ENCODE peak calls at places on chromosomes 5 and 9, in ten cellular contexts. U is upper lobe of right lung, N is psoas muscle, I is foreskin fibroblast, L is fibroblast of villous mesenchyme, O is GM12878, M is astrocyte of the spinal cord, V is lower lobe of right lung, Y is stomach, W is astrocyte of the cerebellum. B is an unnamed sample.

GRCh38 chr5:57676228-57677098 is 193.9 kb upstream of the ACTBL2 start:
- DNase-seq in U (no peak), N (no peak), I (peak; percentile 20), L (peak; percentile 68), O (no peak), M (peak; percentile 26), V (no peak), Y (no peak), W (no peak), B (no peak)

GRCh38 chr5:167466992-167467391 is 824.5 kb upstream of the WWC1 start:
- DNase-seq in U (no peak), N (no peak), I (no peak), L (no peak), O (no peak), M (no peak), V (no peak), Y (no peak), W (no peak), B (no peak)

GRCh38 chr9:97900738-97901565 is 21.3 kb downstream of the TRMO start:
- DNase-seq in U (no peak), N (no peak), I (peak; percentile 22), L (peak; percentile 46), O (no peak), M (peak; percentile 58), V (no peak), Y (no peak), W (peak; percentile 26), B (peak; percentile 62)

GRCh38 chr9:123718188-123718587 is 211.7 kb downstream of the DENND1A start:
- DNase-seq in U (no peak), N (no peak), I (no peak), L (no peak), O (no peak), M (no peak), V (no peak), Y (no peak), W (no peak), B (no peak)

GRCh38 chr5:99019812-99020697 is 91.2 kb upstream of the CHD1 start:
- DNase-seq in U (no peak), N (no peak), I (peak; percentile 81), L (peak; percentile 97), O (no peak), M (peak; percentile 95), V (no peak), Y (no peak), W (peak; percentile 95), B (peak; percentile 43)

GRCh38 chr5:59174248-59174844 is 591.5 kb downstream of the RAB3C start:
- DNase-seq in U (no peak), N (no peak), I (peak; percentile 60), L (peak; percentile 87), O (no peak), M (peak; percentile 85), V (no peak), Y (no peak), W (peak; percentile 65), B (peak; percentile 54)

GRCh38 chr9:75552941-75553340 is 337.5 kb upstream of the PCSK5 start:
- DNase-seq in U (no peak), N (no peak), I (no peak), L (no peak), O (no peak), M (peak; percentile 41), V (no peak), Y (no peak), W (peak; percentile 37), B (no peak)

GRCh38 chr5:6837519-6838110 is 124.4 kb downstream of the TENT4A start:
- DNase-seq in U (no peak), N (no peak), I (no peak), L (no peak), O (no peak), M (no peak), V (no peak), Y (no peak), W (no peak), B (no peak)

GRCh38 chr5:156819967-156820581 is 30.0 kb upstream of the PPP1R2B start:
- DNase-seq in U (no peak), N (no peak), I (no peak), L (no peak), O (no peak), M (no peak), V (no peak), Y (no peak), W (no peak), B (no peak)

GRCh38 chr9:136119259-136120118 is 814 bp upstream of the TMEM250 start:
- DNase-seq in U (no peak), N (peak; percentile 51), I (peak; percentile 39), L (peak; percentile 32), O (no peak), M (peak; percentile 27), V (no peak), Y (no peak), W (no peak), B (no peak)

DNA sequence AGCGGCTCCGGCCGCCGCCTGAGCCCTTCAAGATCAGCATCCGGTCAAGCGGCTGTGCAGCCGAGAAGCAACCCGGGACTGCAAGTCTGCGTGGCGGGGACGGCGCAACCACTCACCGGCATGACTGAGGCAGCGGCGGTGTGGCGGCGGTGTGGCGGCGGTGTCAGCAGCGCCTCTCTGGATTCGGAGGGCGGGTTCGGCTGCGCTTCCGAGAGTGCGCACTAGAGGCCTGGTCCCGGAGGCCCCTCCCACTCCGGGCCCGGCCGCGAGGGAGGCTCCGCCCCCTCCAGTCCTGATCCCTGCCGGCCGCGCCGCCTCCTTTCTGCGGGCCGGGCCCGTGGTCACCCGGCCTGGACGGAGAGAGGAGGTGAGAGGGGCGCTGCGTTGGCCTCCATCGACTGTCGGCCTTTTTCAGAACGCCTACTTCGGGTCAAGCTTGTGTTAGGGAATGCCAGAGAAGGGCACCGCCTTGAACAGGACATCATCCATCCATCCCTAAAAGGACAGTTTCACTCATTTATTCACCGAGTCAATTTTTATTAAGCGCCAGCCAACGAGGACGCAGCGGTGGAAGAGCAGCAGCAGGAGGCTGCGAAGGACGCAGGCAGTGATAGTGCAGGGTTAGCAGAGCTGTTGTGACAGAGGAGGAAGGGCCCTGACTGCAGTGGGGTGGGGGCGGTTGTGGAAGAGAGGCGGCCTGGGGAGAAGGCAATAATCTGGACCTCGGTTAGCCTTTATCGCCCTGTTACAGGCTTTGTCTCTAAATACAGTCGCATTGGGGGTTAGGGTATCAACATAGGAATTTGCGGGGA is at the start of gene ATOX1:
- DNase-seq in U (peak; percentile 97), N (peak; percentile 93), I (peak; percentile 90), L (peak; percentile 91), O (peak; percentile 58), M (peak; percentile 89), V (peak; percentile 94), Y (peak; percentile 94), W (peak; percentile 56), B (peak; percentile 59)
- TF ChIP-seq CTCF in U (no peak), N (peak; percentile 27), I (no peak), L (no peak), O (no peak), M (no peak), V (peak; percentile 18), Y (peak; percentile 18), W (no peak), B (no peak)

GRCh38 chr5:1315709-1316587 is 21.1 kb upstream of the TERT start:
- DNase-seq in U (peak; percentile 85), N (no peak), I (no peak), L (no peak), O (peak; percentile 69), M (peak; percentile 2), V (peak; percentile 81), Y (peak; percentile 88), W (no peak), B (peak; percentile 99)

GRCh38 chr5:1314564-1314982 is 19.7 kb upstream of the TERT start:
- DNase-seq in U (peak; percentile 56), N (no peak), I (no peak), L (no peak), O (no peak), M (no peak), V (peak; percentile 43), Y (peak; percentile 19), W (no peak), B (no peak)

GRCh38 chr5:1316588-1316902 is 21.7 kb upstream of the TERT start:
- DNase-seq in U (no peak), N (no peak), I (no peak), L (no peak), O (no peak), M (no peak), V (no peak), Y (no peak), W (no peak), B (no peak)

GRCh38 chr5:1316941-1317340 is 22.1 kb upstream of the TERT start:
- DNase-seq in U (peak; percentile 39), N (no peak), I (no peak), L (no peak), O (no peak), M (no peak), V (peak; percentile 10), Y (no peak), W (no peak), B (no peak)

GRCh38 chr5:1315018-1315708 is 20.3 kb upstream of the TERT start:
- DNase-seq in U (peak; percentile 39), N (no peak), I (no peak), L (no peak), O (no peak), M (no peak), V (peak; percentile 29), Y (peak; percentile 16), W (no peak), B (peak; percentile 3)
- H3K4me3 ChIP-seq in U (no peak overlapping the region), N (no peak overlapping the region), I (no peak overlapping the region), L (no peak overlapping the region), O (peak overlapping the region; percentile 2), M (no peak overlapping the region), V (no peak overlapping the region), Y (no peak overlapping the region), W (no peak overlapping the region), B (peak overlapping the region; percentile 41)

DNA sequence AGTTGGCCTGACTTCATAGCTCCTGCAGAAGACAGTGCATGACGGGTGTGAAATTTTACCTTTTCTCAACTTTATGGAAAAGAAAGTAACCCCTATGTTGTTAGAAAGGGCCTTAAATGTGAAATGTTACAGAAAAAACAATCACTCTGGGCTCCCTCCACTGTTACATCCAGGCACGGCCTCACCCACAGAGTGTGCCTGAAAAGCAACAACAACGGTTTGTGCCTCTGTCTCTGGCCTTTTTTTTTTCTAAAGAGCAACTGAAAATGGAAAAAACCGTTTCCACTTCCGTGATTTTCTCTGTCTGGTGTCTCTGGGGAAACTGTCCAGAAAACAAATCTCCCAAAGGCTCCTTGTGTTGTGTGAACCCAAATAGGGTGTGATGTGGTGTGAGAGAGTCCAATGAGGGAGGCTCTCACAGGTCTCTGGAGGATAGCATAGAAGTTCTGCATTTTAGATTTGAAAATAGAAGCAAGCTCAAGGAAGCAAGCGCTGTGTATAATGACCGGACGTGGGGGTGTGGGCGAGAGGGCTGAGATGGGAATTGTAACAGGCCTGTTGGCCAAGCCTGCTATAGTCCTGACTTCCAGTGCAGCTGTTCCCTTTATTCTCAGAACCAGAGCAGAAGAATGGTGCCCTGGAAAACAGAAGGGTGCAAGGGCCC is 221.7 kb upstream of the TUT7 start:
- DNase-seq in U (no peak), N (peak; percentile 39), I (no peak), L (no peak), O (no peak), M (no peak), V (no peak), Y (no peak), W (no peak), B (no peak)
- TF ChIP-seq CTCF in U (no peak), N (no peak), I (no peak), L (no peak), O (no peak), M (no peak), V (no peak), Y (no peak), W (no peak), B (no peak)

GRCh38 chr5:135895474-135896006 is at the start of gene IL9:
- DNase-seq in U (no peak), N (no peak), I (no peak), L (no peak), O (no peak), M (no peak), V (no peak), Y (no peak), W (no peak), B (no peak)
- H3K4me3 ChIP-seq in U (no peak within 1 kb of the TSS), N (no peak within 1 kb of the TSS), I (no peak within 1 kb of the TSS), L (no peak within 1 kb of the TSS), O (no peak within 1 kb of the TSS), M (no peak within 1 kb of the TSS), V (no peak within 1 kb of the TSS), Y (no peak within 1 kb of the TSS), W (no peak within 1 kb of the TSS), B (no peak within 1 kb of the TSS)